ENCODE peak calls at places on chromosome X, in six cellular contexts. H is gastrocnemius medialis; G is IMR-90; L is iPS DF 6.9; S is CD4-positive, CD25-positive, alpha-beta regulatory T cell; R is spleen. M is an unnamed sample.

GRCh38 chrX:15055146-15055930 is 182.1 kb downstream of the MOSPD2 start:
- DNase-seq in R (no peak), H (no peak), G (peak; percentile 51), S (no peak), L (no peak), M (no peak)

GRCh38 chrX:118655561-118656246 is 71.7 kb upstream of the IL13RA1 start:
- DNase-seq in H (no peak), G (peak; percentile 65), S (no peak), L (no peak), R (no peak), M (no peak)

GRCh38 chrX:29297171-29297800 is 710.0 kb downstream of the IL1RAPL1 start:
- DNase-seq in S (no peak), G (peak; percentile 43), R (no peak), L (no peak), H (no peak), M (no peak)

GRCh38 chrX:71859637-71860036 is 51.0 kb upstream of the NHSL2 start:
- DNase-seq in R (no peak), L (no peak), S (peak; percentile 4), G (peak; percentile 33), H (no peak), M (peak; percentile 23)

GRCh38 chrX:17990542-17990941 is 129.4 kb upstream of the RAI2 start:
- DNase-seq in H (no peak), G (no peak), L (no peak), R (no peak), S (no peak), M (no peak)

GRCh38 chrX:113741744-113742143 is 842.1 kb upstream of the HTR2C start:
- DNase-seq in G (no peak), R (no peak), S (no peak), L (no peak), H (no peak), M (no peak)

GRCh38 chrX:101348452-101349222 is at the start of gene TIMM8A:
- DNase-seq in H (peak; percentile 75), S (peak; percentile 70), L (peak; percentile 39), R (peak; percentile 94), G (peak; percentile 60), M (peak; percentile 62)

GRCh38 chrX:16278927-16279326 is 111.6 kb downstream of the MAGEB17 start:
- DNase-seq in S (no peak), L (peak; percentile 29), R (no peak), H (no peak), G (no peak), M (no peak)

GRCh38 chrX:34656842-34657780 is at the start of gene TMEM47:
- DNase-seq in R (peak; percentile 73), G (peak; percentile 70), H (peak; percentile 38), L (peak; percentile 52), S (no peak), M (no peak)

GRCh38 chrX:44096666-44097065 is 123.5 kb upstream of the NDP start:
- DNase-seq in R (no peak), S (no peak), L (no peak), G (no peak), H (no peak), M (no peak)

DNA sequence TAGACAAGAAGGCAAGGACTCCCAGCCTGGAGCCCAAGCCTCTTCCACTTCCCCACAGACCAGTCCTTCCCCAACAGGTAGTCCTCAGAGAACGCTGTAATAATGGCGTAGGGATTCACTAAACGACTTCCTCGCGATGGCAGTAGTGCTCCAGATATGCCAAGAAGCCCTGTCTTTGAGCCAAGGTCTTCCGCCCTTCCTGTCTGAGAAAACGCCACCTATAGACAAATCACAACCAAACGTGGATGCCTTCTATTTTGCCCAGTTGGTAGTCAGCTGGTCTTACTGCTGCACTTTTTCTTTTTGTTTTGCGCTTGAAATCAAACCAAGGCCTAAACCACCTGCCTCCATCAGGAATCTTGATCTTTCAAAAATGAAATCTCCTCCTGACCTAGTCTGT is 203.3 kb downstream of the OR13H1 start:
- DNase-seq in R (peak; percentile 80), H (no peak), G (peak; percentile 90), L (no peak), S (no peak), M (no peak)
- H3K4me3 ChIP-seq in R (peak overlapping the region; percentile 54), H (no peak overlapping the region), G (peak overlapping the region; percentile 60), L (no peak overlapping the region), S (peak overlapping the region; percentile 37), M (no peak overlapping the region)

GRCh38 chrX:132258509-132258908 is 39.3 kb upstream of the RAP2C start:
- DNase-seq in R (no peak), S (no peak), G (no peak), L (no peak), H (no peak), M (no peak)

GRCh38 chrX:132257116-132257515 is 37.9 kb upstream of the RAP2C start:
- DNase-seq in R (no peak), H (no peak), S (no peak), G (peak; percentile 58), L (no peak), M (no peak)
- H3K27ac ChIP-seq in R (no peak overlapping the region), H (no peak overlapping the region), S (no peak overlapping the region), G (no peak overlapping the region), L (no peak overlapping the region), M (no peak overlapping the region)

DNA sequence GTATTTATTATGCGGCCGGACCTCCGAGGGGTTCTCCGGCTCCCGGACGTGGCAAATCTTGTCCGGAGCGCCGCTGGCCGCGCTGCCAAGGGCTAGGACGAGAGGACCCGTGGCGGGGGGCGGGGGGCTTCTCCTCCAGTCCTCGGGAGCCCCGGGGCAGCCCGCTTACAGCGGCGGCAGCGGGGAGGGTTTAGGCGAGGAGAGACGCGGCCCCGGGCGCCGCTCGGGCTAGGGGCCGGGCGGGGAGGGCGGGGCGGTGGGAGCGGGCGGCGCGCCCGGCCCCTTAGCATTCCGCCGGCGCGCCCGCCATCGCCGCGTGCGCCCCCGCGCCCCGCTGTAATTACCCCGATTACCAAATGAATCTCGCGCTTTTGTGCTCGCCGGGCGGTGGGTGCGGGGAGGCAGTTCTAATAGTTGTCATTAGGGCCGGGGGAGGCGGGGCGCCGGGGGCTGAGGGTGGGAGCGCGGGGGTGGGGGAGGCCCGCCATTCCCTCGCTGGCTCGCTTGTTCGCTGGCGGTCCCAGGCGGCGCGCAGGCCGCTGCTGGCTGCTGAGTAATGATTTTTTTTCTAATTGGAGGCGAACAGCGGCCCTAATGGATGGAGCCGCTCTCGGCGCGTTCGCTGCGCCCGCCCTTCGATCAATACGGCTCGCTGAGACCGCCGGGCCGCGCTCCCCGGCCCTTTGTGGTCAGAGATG is 276.6 kb downstream of the BCOR start:
- DNase-seq in L (no peak), R (peak; percentile 74), H (no peak), S (no peak), G (peak; percentile 17), M (no peak)
- H3K4me3 ChIP-seq in L (peak overlapping the region; percentile 36), R (peak overlapping the region; percentile 41), H (peak overlapping the region; percentile 37), S (no peak overlapping the region), G (peak overlapping the region; percentile 44), M (peak overlapping the region; percentile 20)

GRCh38 chrX:129779086-129779672 is 570 bp upstream of the SASH3 start:
- DNase-seq in R (peak; percentile 67), L (no peak), S (no peak), G (no peak), H (no peak), M (no peak)
- H3K27ac ChIP-seq in R (peak overlapping the region; percentile 94), L (no peak overlapping the region), S (peak overlapping the region; percentile 89), G (no peak overlapping the region), H (no peak overlapping the region), M (peak overlapping the region; percentile 90)

GRCh38 chrX:132751043-132751690 is 207.3 kb downstream of the HS6ST2 start:
- DNase-seq in G (no peak), R (no peak), L (no peak), H (no peak), S (no peak), M (no peak)
- H3K4me3 ChIP-seq in G (no peak overlapping the region), R (no peak overlapping the region), L (no peak overlapping the region), H (no peak overlapping the region), S (no peak overlapping the region), M (no peak overlapping the region)

GRCh38 chrX:10568428-10568827 is 52.0 kb downstream of the MID1 start:
- DNase-seq in S (no peak), L (no peak), R (no peak), H (no peak), G (no peak), M (no peak)
- H3K27ac ChIP-seq in S (no peak overlapping the region), L (no peak overlapping the region), R (no peak overlapping the region), H (no peak overlapping the region), G (peak overlapping the region; percentile 0), M (no peak overlapping the region)